ENCODE peak calls at places on chromosomes 16 and 17, in eight cellular contexts. E is HepG2, W is SK-N-SH, Z is HCT116, X is prostate gland, G is breast epithelium, F is stomach, A is endothelial cell of umbilical vein. H is an unnamed sample.

GRCh38 chr17:4130715-4131114 is 12.1 kb downstream of the ZZEF1 start:
- DNase-seq in X (no peak), A (peak), F (no peak), E (no peak), W (no peak), Z (no peak), G (no peak), H (no peak)

GRCh38 chr17:49388692-49389513 is 25.8 kb downstream of the PHB1 start:
- DNase-seq in Z (no peak), E (no peak), A (no peak), X (no peak), G (no peak), W (no peak), F (no peak), H (no peak)

GRCh38 chr16:24508614-24509013 is 30.8 kb upstream of the RBBP6 start:
- DNase-seq in G (no peak), Z (no peak), A (peak), W (no peak), F (no peak), X (no peak), E (no peak), H (no peak)

GRCh38 chr17:76051571-76051970 is 20.7 kb downstream of the SRP68 start:
- DNase-seq in E (no peak), Z (no peak), F (no peak), G (no peak), W (no peak), X (peak), A (no peak), H (no peak)

GRCh38 chr17:17484451-17484899 is 7.7 kb downstream of the MED9 start:
- DNase-seq in F (no peak), Z (no peak), E (no peak), W (no peak), A (no peak), X (no peak), G (no peak), H (no peak)

GRCh38 chr17:75238684-75239191 is 22.7 kb downstream of the GGA3 start:
- DNase-seq in G (no peak), F (peak), Z (peak), E (peak), X (peak), W (peak), A (peak), H (no peak)

GRCh38 chr17:47855737-47856136 is 4.8 kb upstream of the SP6 start:
- DNase-seq in X (no peak), Z (no peak), G (no peak), E (no peak), A (peak), F (no peak), W (no peak), H (no peak)

GRCh38 chr17:12528036-12528435 is 137.7 kb upstream of the MYOCD start:
- DNase-seq in X (no peak), G (no peak), E (no peak), W (no peak), F (no peak), Z (no peak), A (no peak), H (no peak)

GRCh38 chr16:56789360-56789759 is 59.4 kb downstream of the NUP93 start:
- DNase-seq in Z (peak), F (peak), A (peak), W (peak), G (no peak), E (peak), X (peak), H (no peak)

GRCh38 chr17:42135664-42136653 is 13.4 kb downstream of the HSPB9 start:
- DNase-seq in X (no peak), G (no peak), W (no peak), F (peak), A (peak), E (peak), Z (peak), H (no peak)

GRCh38 chr17:46811978-46812583 is 6.4 kb downstream of the WNT3 start:
- DNase-seq in E (no peak), X (no peak), A (no peak), F (no peak), G (no peak), W (no peak), Z (no peak), H (no peak)

GRCh38 chr17:6064855-6065254 is 5.3 kb upstream of the WSCD1 start:
- DNase-seq in G (no peak), W (no peak), E (no peak), A (no peak), F (no peak), X (no peak), Z (no peak), H (no peak)

GRCh38 chr17:6248061-6248460 is 177.9 kb downstream of the WSCD1 start:
- DNase-seq in Z (no peak), G (no peak), A (no peak), E (no peak), W (no peak), X (no peak), F (no peak), H (no peak)

GRCh38 chr17:42683407-42684031 is 1.2 kb downstream of the CNTNAP1 start:
- DNase-seq in Z (no peak), X (peak), A (peak), F (peak), G (no peak), E (no peak), W (peak), H (no peak)

GRCh38 chr17:65599650-65600049 is 38.2 kb upstream of the AXIN2 start:
- DNase-seq in F (no peak), X (no peak), W (no peak), G (no peak), Z (no peak), A (no peak), E (no peak), H (no peak)

GRCh38 chr17:1484586-1485310 is 7.7 kb downstream of the MYO1C start:
- DNase-seq in X (no peak), Z (peak), A (peak), W (peak), G (no peak), E (peak), F (peak), H (no peak)

DNA sequence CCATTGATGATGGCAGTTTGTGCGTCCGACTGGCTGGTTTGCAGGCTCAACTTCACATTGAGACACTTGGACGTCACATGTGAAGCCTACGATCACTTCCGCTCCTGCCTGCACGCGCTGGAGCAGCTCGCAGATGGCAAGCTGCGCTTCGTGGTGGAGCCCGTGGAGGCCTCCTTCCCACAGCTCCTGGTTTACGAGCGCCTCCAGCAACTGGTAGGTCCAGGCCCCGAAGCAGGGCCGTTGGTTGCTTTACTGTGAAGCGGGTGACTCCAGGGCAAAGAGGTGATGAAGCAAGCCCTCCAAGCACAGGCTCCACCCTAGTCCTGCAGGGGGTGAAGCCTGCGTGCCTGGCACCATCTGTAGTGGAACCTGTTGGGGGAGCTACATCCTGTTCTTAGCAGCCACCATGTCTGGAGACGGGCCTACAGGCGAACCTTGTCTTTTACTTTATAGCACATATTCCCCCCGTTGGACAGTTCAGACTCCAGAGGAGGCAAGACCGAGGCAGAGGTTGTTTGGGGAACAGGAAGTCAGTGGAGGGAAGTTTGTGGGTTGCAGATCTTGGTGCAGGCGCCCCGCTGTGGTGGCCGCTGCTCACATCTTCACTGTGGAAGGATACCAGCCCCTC is 23.1 kb downstream of the METTL22 start:
- DNase-seq in G (no peak), X (no peak), W (no peak), F (peak), Z (no peak), E (no peak), A (no peak), H (no peak)
- TF ChIP-seq POLR2AphosphoS5 in G (no peak), X (no peak), W (no peak), F (no peak), Z (no peak), E (no peak), A (no peak), H (no peak)

GRCh38 chr16:30914849-30915248 is 8.5 kb upstream of the FBXL19 start:
- DNase-seq in E (no peak), W (no peak), Z (no peak), F (no peak), X (no peak), A (no peak), G (no peak), H (no peak)
- TF ChIP-seq POLR2AphosphoS5 in E (no peak), W (no peak), Z (no peak), F (no peak), X (no peak), A (no peak), G (no peak), H (no peak)

DNA sequence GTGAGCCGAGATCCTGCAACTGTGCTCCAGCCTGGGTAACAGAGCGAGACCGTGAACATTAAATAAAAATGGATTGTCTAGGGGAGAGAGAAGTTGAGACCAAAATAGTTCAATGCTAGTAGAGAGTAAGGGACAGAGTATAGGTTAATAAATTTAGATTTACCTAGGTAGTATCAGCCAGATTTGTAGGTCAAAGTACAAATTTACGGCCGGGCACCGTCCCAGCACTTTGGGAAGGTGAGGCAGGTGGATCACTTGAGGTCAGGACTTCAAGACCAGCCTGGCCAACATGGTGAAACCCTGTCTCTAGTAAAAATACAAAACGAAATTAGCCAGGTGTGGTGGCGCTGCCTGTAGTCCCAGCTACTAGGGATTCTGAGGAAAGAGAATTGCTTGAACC is 12.2 kb upstream of the BMERB1 start:
- DNase-seq in F (peak), G (no peak), Z (no peak), A (no peak), W (no peak), E (no peak), X (no peak), H (no peak)
- TF ChIP-seq POLR2AphosphoS5 in F (no peak), G (no peak), Z (no peak), A (no peak), W (no peak), E (no peak), X (no peak), H (no peak)

GRCh38 chr17:8806206-8807069 is 7.3 kb upstream of the MFSD6L start:
- DNase-seq in X (no peak), Z (no peak), W (no peak), E (no peak), A (no peak), G (no peak), F (no peak), H (peak)
- TF ChIP-seq POLR2AphosphoS5 in X (no peak), Z (no peak), W (no peak), E (no peak), A (no peak), G (no peak), F (no peak), H (no peak)

H was measured in esophagus muscularis mucosa.